ENCODE peak calls at places on chromosomes 12 and 14, in eight cellular contexts. S, G, D, U, T, W, R and O are unnamed samples. For H3K36me3, the result is how much of the 10 kb centered on the place peaks cover.

GRCh38 chr14:22570132-22570949 is 18.7 kb downstream of the DAD1 start:
- DNase-seq in T (peak), R (peak), D (peak), G (peak), S (no peak), U (peak), W (peak), O (peak)

GRCh38 chr14:20429801-20430669 is 5.9 kb downstream of the KLHL33 start:
- DNase-seq in R (no peak), W (no peak), U (peak), D (peak), S (no peak), G (no peak), T (no peak), O (no peak)

GRCh38 chr12:54304187-54304810 is 3.5 kb upstream of the NFE2 start:
- DNase-seq in S (peak), W (no peak), G (peak), T (peak), D (peak), R (no peak), U (peak), O (no peak)

GRCh38 chr14:29197557-29197956 is 431.0 kb downstream of the FOXG1 start:
- DNase-seq in S (no peak), R (no peak), D (no peak), T (no peak), U (no peak), W (no peak), G (no peak), O (no peak)

GRCh38 chr12:127629066-127629820 is 637.7 kb upstream of the TMEM132C start:
- DNase-seq in G (no peak), R (no peak), D (no peak), T (no peak), S (no peak), W (no peak), U (no peak), O (no peak)

GRCh38 chr14:67618617-67619063 is 1.1 kb upstream of the ARG2 start:
- DNase-seq in R (no peak), D (no peak), S (no peak), G (peak), W (peak), T (no peak), U (no peak), O (peak)

GRCh38 chr12:38155020-38155395 is 161.6 kb upstream of the ALG10B start:
- DNase-seq in D (no peak), U (no peak), G (no peak), T (no peak), S (no peak), W (no peak), R (no peak), O (no peak)

GRCh38 chr12:96401061-96401871 is 1.0 kb upstream of the CDK17 start:
- DNase-seq in G (peak), U (no peak), W (peak), R (peak), D (peak), S (no peak), T (no peak), O (peak)

GRCh38 chr14:93173943-93174395 is 10.7 kb downstream of the MOAP1 start:
- DNase-seq in T (no peak), W (no peak), G (peak), R (no peak), U (no peak), D (no peak), S (peak), O (no peak)

GRCh38 chr14:52949711-52950409 is 990 bp downstream of the FERMT2 start:
- DNase-seq in R (no peak), T (no peak), S (no peak), G (peak), D (no peak), W (no peak), U (peak), O (no peak)

GRCh38 chr14:77088219-77088618 is 9.8 kb upstream of the CIPC start:
- DNase-seq in T (peak), U (peak), R (peak), S (no peak), G (peak), D (no peak), W (no peak), O (no peak)

GRCh38 chr12:57849035-57849434 is 2.5 kb upstream of the CTDSP2 start:
- DNase-seq in W (no peak), D (no peak), U (no peak), T (no peak), R (no peak), S (no peak), G (no peak), O (no peak)

GRCh38 chr12:2154521-2154920 is 101.7 kb downstream of the CACNA1C start:
- DNase-seq in T (no peak), S (no peak), G (no peak), D (no peak), R (no peak), W (no peak), U (no peak), O (no peak)

GRCh38 chr12:2149091-2149490 is 96.3 kb downstream of the CACNA1C start:
- DNase-seq in U (no peak), S (no peak), W (no peak), R (no peak), T (no peak), D (no peak), G (no peak), O (no peak)

GRCh38 chr12:2156333-2156732 is 103.5 kb downstream of the CACNA1C start:
- DNase-seq in R (no peak), G (no peak), W (no peak), U (no peak), S (no peak), D (no peak), T (no peak), O (no peak)

GRCh38 chr12:2154050-2154449 is 101.3 kb downstream of the CACNA1C start:
- DNase-seq in R (no peak), D (no peak), T (no peak), U (no peak), W (no peak), S (no peak), G (no peak), O (no peak)

GRCh38 chr12:2152134-2152533 is 99.3 kb downstream of the CACNA1C start:
- DNase-seq in G (no peak), W (peak), R (no peak), U (no peak), T (no peak), D (no peak), S (no peak), O (peak)
- TF ChIP-seq CTCF in G (no peak), W (peak), R (no peak), U (no peak), T (no peak), D (no peak), S (no peak), O (peak)

DNA sequence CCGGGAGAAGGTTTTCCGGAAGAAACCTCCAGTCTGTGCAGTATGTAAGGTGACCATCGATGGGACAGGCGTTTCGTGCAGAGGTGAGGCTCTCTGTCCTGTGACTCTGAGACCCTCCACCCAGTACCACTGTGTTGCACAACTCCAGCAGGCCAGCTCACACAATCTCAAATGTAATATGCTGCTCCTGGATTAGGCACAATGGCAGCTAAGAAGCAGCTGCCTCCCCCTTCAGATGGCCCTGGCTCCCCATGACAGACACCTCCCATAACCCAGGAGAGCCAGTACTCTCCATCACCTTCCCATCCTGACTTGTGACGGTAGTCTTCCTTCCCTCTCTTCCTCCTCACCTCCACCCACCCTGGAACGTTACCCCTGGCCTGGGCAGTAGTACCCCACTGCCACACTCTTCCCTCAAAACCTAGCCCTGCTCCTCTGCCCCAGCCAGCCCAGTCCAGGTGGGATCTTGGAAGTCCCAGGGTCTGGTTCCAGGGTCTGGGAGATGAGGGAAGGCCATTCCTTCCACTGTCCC is 2.1 kb downstream of the TNS2 start:
- DNase-seq in G (no peak), T (no peak), S (no peak), D (peak), U (peak), W (no peak), R (no peak), O (no peak)
- H3K4me3 ChIP-seq in G (no peak), T (no peak), S (peak), D (peak), U (peak), W (no peak), R (no peak), O (no peak)

DNA sequence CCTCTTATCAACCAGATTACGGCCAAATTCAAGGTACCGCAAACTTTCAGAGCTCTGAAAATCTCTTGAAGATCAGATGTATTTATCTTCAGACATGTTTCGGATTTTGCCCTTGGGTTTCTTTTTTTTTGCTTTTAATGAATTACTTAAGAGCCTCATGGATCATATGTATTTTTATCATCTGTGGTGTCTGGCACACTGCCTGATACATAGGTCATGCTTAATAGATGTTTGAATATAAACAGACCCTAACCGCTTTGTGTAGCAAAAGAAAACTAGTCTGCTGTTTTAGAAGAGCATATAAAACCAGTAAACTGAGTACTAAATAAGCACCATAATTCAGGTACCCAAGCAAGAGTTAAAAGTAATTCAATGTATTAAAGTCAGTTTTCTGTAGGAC is 20.1 kb upstream of the TBK1 start:
- DNase-seq in S (no peak), D (no peak), G (no peak), T (no peak), R (no peak), W (no peak), U (no peak), O (no peak)
- H3K36me3 ChIP-seq in S (half or more), D (under half), G (half or more), T (half or more), R (half or more), W (under half), U (under half), O (under half)

GRCh38 chr12:90987520-90987919 is 17.3 kb downstream of the EPYC start:
- DNase-seq in G (peak), S (no peak), W (no peak), U (no peak), R (no peak), T (no peak), D (no peak), O (no peak)
- TF ChIP-seq CTCF in G (peak), S (no peak), W (peak), U (no peak), R (no peak), T (no peak), D (no peak), O (peak)

DNA sequence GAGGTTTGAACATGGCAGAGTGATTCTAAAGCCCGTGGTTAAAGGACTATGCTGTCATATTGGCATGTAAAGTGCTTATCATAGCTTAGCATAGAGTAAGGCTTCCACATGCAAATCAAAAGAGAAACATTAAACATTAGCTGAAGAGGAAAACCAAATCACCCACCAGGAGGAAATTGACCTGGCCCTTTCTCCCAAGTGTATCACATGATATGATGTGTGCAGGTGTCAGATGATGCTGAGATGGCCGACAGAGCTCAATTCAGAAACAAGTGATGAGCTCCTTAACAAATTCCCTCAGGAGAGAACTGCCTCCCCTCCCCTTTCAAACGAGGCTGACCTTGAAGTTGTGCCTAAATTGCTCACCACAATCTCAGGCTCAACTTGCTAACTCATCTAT is 217.1 kb upstream of the BTG1 start:
- DNase-seq in D (no peak), U (no peak), W (peak), G (no peak), R (no peak), S (no peak), T (no peak), O (peak)
- H3K4me3 ChIP-seq in D (no peak), U (no peak), W (peak), G (no peak), R (no peak), S (no peak), T (no peak), O (peak)

DNA sequence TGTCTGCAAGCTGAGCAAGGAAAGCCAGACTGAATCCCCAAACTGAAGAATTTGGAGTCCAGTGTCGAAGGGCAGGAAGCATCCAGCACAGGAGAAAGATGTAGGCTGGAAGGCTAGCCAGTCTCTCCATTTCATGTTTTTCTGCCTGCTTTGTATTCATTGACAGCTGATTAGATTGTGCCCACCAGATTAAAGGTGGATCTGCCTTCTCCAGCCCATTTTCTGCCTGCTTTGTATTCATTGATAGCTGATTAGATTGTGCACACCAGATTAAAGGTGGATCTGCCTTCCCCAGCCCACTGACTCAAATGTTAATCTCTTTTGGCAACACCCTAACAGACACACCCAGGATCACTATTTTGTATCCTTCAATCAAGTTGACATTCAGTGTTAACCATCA is 85.3 kb downstream of the PLBD1 start:
- DNase-seq in W (no peak), U (no peak), S (no peak), G (no peak), T (no peak), D (no peak), R (no peak), O (no peak)
- H3K36me3 ChIP-seq in W (under half), U (under half), S (half or more), G (under half), T (half or more), D (under half), R (under half), O (under half)

GRCh38 chr14:36955967-36956366 is 216.4 kb downstream of the SLC25A21 start:
- DNase-seq in R (no peak), D (no peak), G (no peak), U (no peak), T (no peak), S (no peak), W (no peak), O (no peak)

GRCh38 chr14:36951380-36951911 is 221.0 kb downstream of the SLC25A21 start:
- DNase-seq in U (no peak), S (no peak), W (no peak), R (no peak), T (no peak), G (no peak), D (no peak), O (no peak)

GRCh38 chr14:36950812-36951211 is 221.6 kb downstream of the SLC25A21 start:
- DNase-seq in T (no peak), W (no peak), R (no peak), U (no peak), S (no peak), G (no peak), D (no peak), O (no peak)

GRCh38 chr14:36955376-36955775 is 217.0 kb downstream of the SLC25A21 start:
- DNase-seq in W (no peak), D (no peak), R (no peak), S (no peak), T (no peak), G (peak), U (no peak), O (no peak)

DNA sequence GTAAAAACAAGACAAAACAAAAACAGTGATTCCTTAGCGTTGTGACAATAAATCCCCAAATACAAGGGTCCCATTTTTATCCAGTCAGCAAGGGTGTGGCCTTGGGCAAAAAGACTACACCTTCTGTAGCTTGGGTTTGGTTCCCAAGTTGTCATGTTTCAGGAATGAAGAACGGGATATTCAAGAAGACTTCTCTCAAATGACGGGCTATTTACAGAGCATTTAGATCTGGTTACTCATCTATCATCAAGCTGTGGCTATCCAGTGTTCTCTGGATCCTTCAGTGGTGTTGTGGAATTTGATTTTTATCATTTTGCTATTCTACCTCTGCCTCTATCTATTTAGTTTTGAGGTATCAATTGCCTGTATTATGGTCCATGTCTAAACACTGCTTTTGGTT is 219.7 kb downstream of the SLC25A21 start:
- DNase-seq in U (no peak), W (no peak), S (no peak), D (no peak), G (peak), R (peak), T (no peak), O (no peak)
- TF ChIP-seq CTCF in U (no peak), W (no peak), S (no peak), D (no peak), G (no peak), R (no peak), T (no peak), O (no peak)